ENCODE peak calls at places on chromosomes 2 and 18, in seven cellular contexts. C is foreskin fibroblast, T is activated T-cell treated with anti-CD3 and anti-CD28 coated beads for 1 hour, W is MCF 10A, E is AG10803, J is tibial artery, F is NCI-H2081. X is an unnamed sample.

GRCh38 chr18:22734812-22735627 is 198.1 kb upstream of the RBBP8 start:
- DNase-seq in C (no peak), T (no peak), W (peak; percentile 26), E (peak; percentile 65), J (no peak), F (no peak), X (no peak)

GRCh38 chr2:37085731-37086147 is 1.4 kb downstream of the GPATCH11 start:
- DNase-seq in C (peak; percentile 67), T (no peak), W (no peak), E (peak; percentile 42), J (no peak), F (no peak), X (peak; percentile 92)

GRCh38 chr2:204544961-204545860 is at the start of gene PARD3B:
- DNase-seq in C (peak; percentile 67), T (peak; percentile 0), W (peak; percentile 66), E (peak; percentile 64), J (peak; percentile 75), F (peak; percentile 45), X (peak; percentile 77)

GRCh38 chr2:127612111-127612822 is 33.7 kb upstream of the GPR17 start:
- DNase-seq in C (no peak), T (no peak), W (no peak), E (no peak), J (peak; percentile 44), F (no peak), X (no peak)

GRCh38 chr2:210663574-210663973 is 107.2 kb downstream of the CPS1 start:
- DNase-seq in C (peak; percentile 8), T (no peak), W (peak; percentile 26), E (peak; percentile 28), J (no peak), F (peak; percentile 65), X (peak; percentile 74)

GRCh38 chr18:71630686-71631085 is 913.5 kb downstream of the CBLN2 start:
- DNase-seq in C (no peak), T (no peak), W (no peak), E (no peak), J (no peak), F (no peak), X (no peak)

GRCh38 chr2:180938419-180938818 is 42.0 kb upstream of the UBE2E3 start:
- DNase-seq in C (peak; percentile 79), T (no peak), W (peak; percentile 16), E (peak; percentile 84), J (no peak), F (no peak), X (no peak)

GRCh38 chr2:96470636-96471035 is 34.5 kb downstream of the NEURL3 start:
- DNase-seq in C (no peak), T (peak; percentile 47), W (no peak), E (peak; percentile 2), J (no peak), F (no peak), X (peak; percentile 85)

GRCh38 chr18:42437646-42438045 is 482.6 kb downstream of the PIK3C3 start:
- DNase-seq in C (no peak), T (no peak), W (peak; percentile 36), E (no peak), J (no peak), F (peak; percentile 6), X (no peak)

GRCh38 chr2:100741880-100742814 is 77.8 kb upstream of the NPAS2 start:
- DNase-seq in C (peak; percentile 92), T (no peak), W (no peak), E (peak; percentile 100), J (no peak), F (no peak), X (no peak)

GRCh38 chr2:224171226-224171625 is 132.1 kb upstream of the SERPINE2 start:
- DNase-seq in C (no peak), T (no peak), W (no peak), E (no peak), J (no peak), F (no peak), X (no peak)

GRCh38 chr18:48727685-48728084 is 188.9 kb downstream of the CTIF start:
- DNase-seq in C (peak; percentile 83), T (no peak), W (no peak), E (peak; percentile 89), J (no peak), F (no peak), X (no peak)

GRCh38 chr2:9285385-9285784 is 78.8 kb downstream of the ASAP2 start:
- DNase-seq in C (no peak), T (no peak), W (peak; percentile 48), E (no peak), J (no peak), F (no peak), X (no peak)

GRCh38 chr2:29228276-29228675 is 113.1 kb downstream of the CLIP4 start:
- DNase-seq in C (no peak), T (no peak), W (no peak), E (no peak), J (no peak), F (no peak), X (peak; percentile 5)

X was measured in mesendoderm.